ENCODE peak calls at places on chromosomes 6 and 20, in ten cellular contexts. D, R, U, Q, B, W, P, M, C and S are unnamed samples.

GRCh38 chr6:20632696-20633095 is 98.4 kb downstream of the CDKAL1 start:
- DNase-seq in R (no peak), D (no peak), Q (no peak), C (no peak), M (no peak), B (no peak), P (no peak), U (no peak), W (no peak), S (no peak)

GRCh38 chr6:66930559-66931290 is 1223.7 kb upstream of the EYS start:
- DNase-seq in Q (no peak), P (no peak), M (no peak), U (no peak), R (no peak), W (no peak), C (no peak), B (no peak), D (no peak), S (no peak)

GRCh38 chr6:81450180-81450579 is 302.3 kb downstream of the TENT5A start:
- DNase-seq in M (no peak), Q (no peak), W (no peak), C (no peak), D (no peak), U (no peak), R (peak), B (no peak), P (no peak), S (no peak)

GRCh38 chr6:7763896-7764295 is 38.0 kb downstream of the BMP6 start:
- DNase-seq in Q (no peak), C (no peak), P (no peak), B (no peak), M (no peak), R (no peak), D (peak), U (no peak), W (no peak), S (no peak)

GRCh38 chr6:74733830-74734591 is 471.8 kb downstream of the COL12A1 start:
- DNase-seq in Q (no peak), U (no peak), D (no peak), R (no peak), M (no peak), B (no peak), P (no peak), C (no peak), W (no peak), S (no peak)

GRCh38 chr20:38217791-38218565 is 42.6 kb downstream of the KIAA1755 start:
- DNase-seq in D (no peak), B (peak), U (no peak), M (no peak), R (no peak), C (no peak), P (peak), Q (no peak), W (peak), S (no peak)

GRCh38 chr6:73314577-73315492 is 39.2 kb downstream of the DPPA5 start:
- DNase-seq in R (no peak), D (peak), B (no peak), P (no peak), C (no peak), M (no peak), Q (no peak), U (no peak), W (no peak), S (no peak)

GRCh38 chr6:99995916-99996315 is 1.9 kb upstream of the MCHR2 start:
- DNase-seq in R (no peak), C (no peak), M (no peak), B (no peak), D (no peak), Q (no peak), W (no peak), U (no peak), P (no peak), S (no peak)

GRCh38 chr6:3227363-3228045 is at the start of gene TUBB2B:
- DNase-seq in C (peak), W (no peak), Q (peak), R (peak), P (peak), U (no peak), M (peak), D (peak), B (no peak), S (no peak)

GRCh38 chr6:55827818-55828522 is 47.4 kb downstream of the BMP5 start:
- DNase-seq in M (no peak), C (no peak), W (no peak), U (no peak), D (no peak), R (peak), Q (no peak), B (no peak), P (peak), S (no peak)

GRCh38 chr6:35311390-35312075 is 13.9 kb downstream of the DEF6 start:
- DNase-seq in M (no peak), P (no peak), D (no peak), C (no peak), Q (no peak), U (peak), R (no peak), B (peak), W (no peak), S (no peak)

GRCh38 chr20:43829951-43830690 is 84.5 kb upstream of the TOX2 start:
- DNase-seq in C (no peak), U (no peak), B (no peak), P (no peak), R (no peak), Q (no peak), W (no peak), D (no peak), M (no peak), S (no peak)

GRCh38 chr20:62010551-62011402 is 54.9 kb downstream of the TAF4 start:
- DNase-seq in W (peak), P (peak), D (no peak), U (peak), B (no peak), C (peak), R (peak), M (peak), Q (no peak), S (no peak)

GRCh38 chr6:28474441-28475219 is 31.3 kb upstream of the ZSCAN23 start:
- DNase-seq in R (peak), W (no peak), P (peak), M (no peak), C (no peak), Q (peak), B (no peak), U (no peak), D (no peak), S (no peak)

GRCh38 chr6:39686980-39687379 is 38.2 kb downstream of the KIF6 start:
- DNase-seq in D (no peak), U (no peak), M (no peak), B (no peak), Q (no peak), R (no peak), P (no peak), C (no peak), W (peak), S (no peak)

GRCh38 chr6:97726378-97726777 is 443.4 kb upstream of the MMS22L start:
- DNase-seq in B (no peak), Q (no peak), P (peak), W (no peak), R (no peak), U (no peak), D (no peak), M (no peak), C (no peak), S (no peak)
- TF ChIP-seq CTCF in B (no peak), Q (no peak), P (peak), W (no peak), R (peak), U (no peak), D (no peak), M (no peak), C (peak), S (no peak)

DNA sequence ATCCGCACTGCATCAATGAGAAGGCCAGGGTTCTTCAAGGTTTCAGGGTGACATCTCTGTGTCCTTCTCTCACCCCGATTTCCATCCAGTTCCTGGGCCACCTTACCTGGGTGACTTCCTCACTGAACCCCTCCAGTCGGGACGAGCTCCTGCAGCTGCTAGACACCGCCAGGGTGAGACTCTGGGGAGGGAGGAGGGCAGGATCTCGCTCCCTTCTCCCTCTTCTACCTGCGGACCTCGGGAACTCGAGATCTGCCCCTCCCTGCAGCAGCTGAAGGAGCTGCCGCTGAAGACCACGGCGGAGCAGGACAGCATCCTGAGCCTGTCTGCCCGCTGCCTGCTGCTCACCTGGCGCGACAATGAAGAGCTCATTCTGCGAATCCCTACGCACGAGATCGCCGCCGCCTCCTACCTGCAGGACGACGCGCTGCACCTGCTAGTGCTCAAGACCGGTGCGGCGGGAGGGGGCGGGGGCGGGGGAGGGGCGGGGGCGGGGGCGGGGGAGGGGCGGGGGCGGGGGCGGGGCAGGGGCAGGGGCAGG is 7.5 kb downstream of the CCM2L start:
- DNase-seq in M (peak), P (peak), B (peak), U (peak), D (peak), W (no peak), R (no peak), Q (no peak), C (peak), S (peak)
- TF ChIP-seq CTCF in M (peak), P (peak), B (no peak), U (peak), D (no peak), W (no peak), R (no peak), Q (peak), C (peak), S (no peak)

GRCh38 chr6:134822920-134823430 is 126.9 kb downstream of the ALDH8A1 start:
- DNase-seq in P (peak), U (no peak), Q (peak), W (peak), M (no peak), C (peak), R (peak), B (no peak), D (no peak), S (no peak)
- TF ChIP-seq CTCF in P (peak), U (peak), Q (peak), W (peak), M (peak), C (peak), R (peak), B (peak), D (peak), S (peak)

GRCh38 chr20:7355056-7355455 is 585.2 kb downstream of the HAO1 start:
- DNase-seq in P (no peak), B (no peak), Q (no peak), W (no peak), C (no peak), R (no peak), U (no peak), M (no peak), D (no peak), S (no peak)

GRCh38 chr20:7362601-7363000 is 577.7 kb downstream of the HAO1 start:
- DNase-seq in D (no peak), Q (no peak), P (no peak), B (no peak), R (no peak), U (no peak), M (no peak), W (no peak), C (no peak), S (no peak)

GRCh38 chr20:7361321-7361720 is 578.9 kb downstream of the HAO1 start:
- DNase-seq in M (no peak), W (no peak), D (no peak), R (no peak), C (no peak), Q (no peak), B (no peak), U (no peak), P (no peak), S (no peak)

GRCh38 chr20:7359739-7360138 is 580.5 kb downstream of the HAO1 start:
- DNase-seq in W (no peak), D (no peak), M (no peak), B (no peak), C (no peak), Q (no peak), R (no peak), U (no peak), P (no peak), S (no peak)

GRCh38 chr20:7358670-7359069 is 581.6 kb downstream of the HAO1 start:
- DNase-seq in B (no peak), D (no peak), Q (no peak), M (no peak), P (peak), U (no peak), W (no peak), C (no peak), R (no peak), S (no peak)
- TF ChIP-seq CTCF in B (no peak), D (no peak), Q (no peak), M (no peak), P (no peak), U (no peak), W (no peak), C (peak), R (no peak), S (no peak)

DNA sequence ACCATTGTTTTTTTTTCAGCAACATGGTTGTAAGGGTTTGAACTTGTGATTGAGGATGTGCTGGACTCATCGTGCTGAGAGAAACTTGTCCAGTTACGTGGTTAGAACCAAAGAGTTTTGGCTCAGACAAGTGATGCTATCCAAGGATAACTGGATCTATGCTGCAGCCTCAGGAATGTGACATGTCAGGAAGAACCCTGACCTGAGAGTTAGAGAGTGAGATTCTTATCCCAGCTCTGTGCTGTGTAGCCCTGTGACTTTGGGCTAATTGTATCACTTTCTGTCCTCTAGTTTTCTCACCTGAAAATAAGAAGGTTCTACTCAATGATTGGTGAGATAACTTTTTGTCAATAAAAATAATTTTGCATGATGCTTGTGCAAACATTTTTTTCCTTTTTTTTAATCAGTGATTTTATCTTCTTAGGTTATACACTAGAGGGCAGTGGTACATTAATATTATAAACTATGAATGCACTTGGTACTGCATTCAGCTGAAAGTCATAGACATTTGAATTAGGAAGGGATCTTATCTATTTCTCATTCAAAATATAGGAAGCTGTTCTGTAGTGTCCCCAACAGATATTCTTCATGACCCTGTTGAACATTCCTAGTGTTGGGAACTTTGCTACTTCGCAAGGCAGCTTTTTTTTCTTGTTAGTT is 141.1 kb downstream of the RNF144B start:
- DNase-seq in P (no peak), U (no peak), W (no peak), B (no peak), D (no peak), M (no peak), C (no peak), R (peak), Q (no peak), S (no peak)
- TF ChIP-seq CTCF in P (no peak), U (no peak), W (peak), B (no peak), D (no peak), M (peak), C (peak), R (peak), Q (peak), S (no peak)

DNA sequence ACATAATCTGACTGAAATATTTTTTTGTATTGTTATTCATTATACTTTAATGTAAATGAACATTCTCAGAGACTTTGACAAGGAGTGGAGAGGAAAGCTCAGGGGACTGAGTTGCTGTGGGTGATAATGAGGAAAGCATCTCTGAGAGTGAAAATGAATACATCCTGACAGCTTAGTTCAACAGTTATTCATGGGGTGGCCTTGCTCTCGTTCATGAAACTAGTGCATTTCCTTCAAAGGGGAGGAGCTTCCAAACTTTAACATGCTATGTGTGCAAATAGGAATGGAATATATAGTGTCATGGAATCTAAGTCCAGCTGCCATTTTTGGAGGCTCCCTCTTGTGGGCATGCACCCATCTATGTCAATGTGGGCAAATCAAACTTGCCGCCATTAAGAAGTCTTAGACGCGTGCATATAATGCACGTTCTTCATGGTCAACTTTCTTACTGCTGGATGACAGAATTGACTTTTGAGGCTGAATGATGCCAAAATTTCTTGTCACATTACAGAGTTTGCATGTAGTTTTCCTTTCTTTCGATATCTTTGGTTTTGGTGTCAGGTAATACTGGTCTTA is 124.3 kb upstream of the TMEM170B start:
- DNase-seq in P (no peak), C (no peak), M (no peak), R (no peak), U (no peak), D (no peak), B (no peak), W (no peak), Q (no peak), S (no peak)
- TF ChIP-seq CTCF in P (peak), C (no peak), M (no peak), R (peak), U (no peak), D (no peak), B (no peak), W (no peak), Q (peak), S (no peak)

GRCh38 chr20:58839474-58839874 is 11.2 kb downstream of the GNAS-AS1 start:
- DNase-seq in M (no peak), P (peak), D (peak), B (peak), U (no peak), W (peak), R (peak), Q (peak), C (no peak), S (no peak)
- TF ChIP-seq CTCF in M (peak), P (peak), D (no peak), B (no peak), U (peak), W (peak), R (peak), Q (peak), C (peak), S (peak)